ENCODE peak calls at places on chromosomes 16 and 17, in eight cellular contexts. One of them, this sample, is unnamed.

GRCh38 chr16:66695935-66696668 is 441 bp downstream of the CMTM4 start:
- DNase-seq in H1: no peak
- DNase-seq in heart right ventricle: peak; percentile 13
- DNase-seq in CD8-positive, alpha-beta T cell: peak; percentile 26
- DNase-seq in body of pancreas: peak; percentile 76
- DNase-seq in A549: peak; percentile 36
- DNase-seq in mesenchymal stem cell: no peak
- DNase-seq in AG04450: no peak
- DNase-seq in this sample: peak; percentile 77

GRCh38 chr16:1978476-1979120 is 2.7 kb downstream of the NOXO1 start:
- DNase-seq in H1: no peak
- DNase-seq in heart right ventricle: no peak
- DNase-seq in CD8-positive, alpha-beta T cell: no peak
- DNase-seq in body of pancreas: no peak
- DNase-seq in A549: no peak
- DNase-seq in mesenchymal stem cell: no peak
- DNase-seq in AG04450: no peak
- DNase-seq in this sample: no peak

GRCh38 chr16:68436581-68436980 is 11.7 kb downstream of the SMPD3 start:
- DNase-seq in H1: no peak
- DNase-seq in heart right ventricle: no peak
- DNase-seq in CD8-positive, alpha-beta T cell: no peak
- DNase-seq in body of pancreas: no peak
- DNase-seq in A549: no peak
- DNase-seq in mesenchymal stem cell: no peak
- DNase-seq in AG04450: no peak
- DNase-seq in this sample: no peak

GRCh38 chr17:64066709-64067108 is 46.3 kb upstream of the ICAM2 start:
- DNase-seq in H1: no peak
- DNase-seq in heart right ventricle: no peak
- DNase-seq in CD8-positive, alpha-beta T cell: no peak
- DNase-seq in body of pancreas: no peak
- DNase-seq in A549: no peak
- DNase-seq in mesenchymal stem cell: no peak
- DNase-seq in AG04450: no peak
- DNase-seq in this sample: no peak

GRCh38 chr16:79336437-79337229 is 263.9 kb downstream of the MAF start:
- DNase-seq in H1: no peak
- DNase-seq in heart right ventricle: no peak
- DNase-seq in CD8-positive, alpha-beta T cell: no peak
- DNase-seq in body of pancreas: no peak
- DNase-seq in A549: no peak
- DNase-seq in mesenchymal stem cell: peak; percentile 49
- DNase-seq in AG04450: no peak
- DNase-seq in this sample: no peak

GRCh38 chr17:67680445-67681224 is 37.1 kb upstream of the NOL11 start:
- DNase-seq in H1: no peak
- DNase-seq in heart right ventricle: no peak
- DNase-seq in CD8-positive, alpha-beta T cell: no peak
- DNase-seq in body of pancreas: no peak
- DNase-seq in A549: no peak
- DNase-seq in mesenchymal stem cell: no peak
- DNase-seq in AG04450: no peak
- DNase-seq in this sample: no peak

GRCh38 chr17:78252111-78252634 is 20.7 kb downstream of the TMEM235 start:
- DNase-seq in H1: no peak
- DNase-seq in heart right ventricle: no peak
- DNase-seq in CD8-positive, alpha-beta T cell: peak; percentile 87
- DNase-seq in body of pancreas: peak; percentile 42
- DNase-seq in A549: no peak
- DNase-seq in mesenchymal stem cell: no peak
- DNase-seq in AG04450: no peak
- DNase-seq in this sample: peak; percentile 69

GRCh38 chr17:27403480-27404005 is 52.7 kb upstream of the KSR1 start:
- DNase-seq in H1: no peak
- DNase-seq in heart right ventricle: no peak
- DNase-seq in CD8-positive, alpha-beta T cell: no peak
- DNase-seq in body of pancreas: no peak
- DNase-seq in A549: no peak
- DNase-seq in mesenchymal stem cell: no peak
- DNase-seq in AG04450: no peak
- DNase-seq in this sample: no peak

GRCh38 chr17:50100921-50101345 is 5.8 kb downstream of the PDK2 start:
- DNase-seq in H1: no peak
- DNase-seq in heart right ventricle: no peak
- DNase-seq in CD8-positive, alpha-beta T cell: no peak
- DNase-seq in body of pancreas: no peak
- DNase-seq in A549: no peak
- DNase-seq in mesenchymal stem cell: peak; percentile 45
- DNase-seq in AG04450: no peak
- DNase-seq in this sample: no peak

GRCh38 chr16:28845173-28846079 is 722 bp downstream of the TUFM start:
- DNase-seq in H1: peak; percentile 39
- DNase-seq in heart right ventricle: no peak
- DNase-seq in CD8-positive, alpha-beta T cell: no peak
- DNase-seq in body of pancreas: peak; percentile 22
- DNase-seq in A549: peak; percentile 48
- DNase-seq in mesenchymal stem cell: peak; percentile 32
- DNase-seq in AG04450: no peak
- DNase-seq in this sample: peak; percentile 64

GRCh38 chr17:69300222-69300621 is 26.7 kb downstream of the ABCA5 start:
- DNase-seq in H1: no peak
- DNase-seq in heart right ventricle: no peak
- DNase-seq in CD8-positive, alpha-beta T cell: no peak
- DNase-seq in body of pancreas: no peak
- DNase-seq in A549: no peak
- DNase-seq in mesenchymal stem cell: no peak
- DNase-seq in AG04450: no peak
- DNase-seq in this sample: no peak

GRCh38 chr17:69228576-69228975 is at the start of gene ABCA10:
- DNase-seq in H1: no peak
- DNase-seq in heart right ventricle: no peak
- DNase-seq in CD8-positive, alpha-beta T cell: no peak
- DNase-seq in body of pancreas: no peak
- DNase-seq in A549: no peak
- DNase-seq in mesenchymal stem cell: peak; percentile 9
- DNase-seq in AG04450: no peak
- DNase-seq in this sample: no peak

GRCh38 chr16:22732315-22732840 is 81.6 kb upstream of the HS3ST2 start:
- DNase-seq in H1: no peak
- DNase-seq in heart right ventricle: no peak
- DNase-seq in CD8-positive, alpha-beta T cell: no peak
- DNase-seq in body of pancreas: no peak
- DNase-seq in A549: no peak
- DNase-seq in mesenchymal stem cell: no peak
- DNase-seq in AG04450: no peak
- DNase-seq in this sample: no peak

GRCh38 chr16:85514295-85514600 is 98.9 kb upstream of the GSE1 start:
- DNase-seq in H1: no peak
- DNase-seq in heart right ventricle: peak; percentile 80
- DNase-seq in CD8-positive, alpha-beta T cell: no peak
- DNase-seq in body of pancreas: peak; percentile 90
- DNase-seq in A549: no peak
- DNase-seq in mesenchymal stem cell: no peak
- DNase-seq in AG04450: no peak
- DNase-seq in this sample: peak; percentile 50

GRCh38 chr16:85513649-85514048 is 99.5 kb upstream of the GSE1 start:
- DNase-seq in H1: no peak
- DNase-seq in heart right ventricle: no peak
- DNase-seq in CD8-positive, alpha-beta T cell: no peak
- DNase-seq in body of pancreas: no peak
- DNase-seq in A549: no peak
- DNase-seq in mesenchymal stem cell: no peak
- DNase-seq in AG04450: no peak
- DNase-seq in this sample: no peak

GRCh38 chr16:85515830-85516397 is 97.2 kb upstream of the GSE1 start:
- DNase-seq in H1: no peak
- DNase-seq in heart right ventricle: no peak
- DNase-seq in CD8-positive, alpha-beta T cell: no peak
- DNase-seq in body of pancreas: peak; percentile 89
- DNase-seq in A549: no peak
- DNase-seq in mesenchymal stem cell: peak; percentile 11
- DNase-seq in AG04450: no peak
- DNase-seq in this sample: no peak

GRCh38 chr16:85514601-85515318 is 98.4 kb upstream of the GSE1 start:
- DNase-seq in H1: no peak
- DNase-seq in heart right ventricle: peak; percentile 70
- DNase-seq in CD8-positive, alpha-beta T cell: no peak
- DNase-seq in body of pancreas: peak; percentile 90
- DNase-seq in A549: peak; percentile 95
- DNase-seq in mesenchymal stem cell: peak; percentile 91
- DNase-seq in AG04450: peak; percentile 86
- DNase-seq in this sample: peak; percentile 56

GRCh38 chr16:85515319-85515745 is 97.8 kb upstream of the GSE1 start:
- DNase-seq in H1: no peak
- DNase-seq in heart right ventricle: no peak
- DNase-seq in CD8-positive, alpha-beta T cell: no peak
- DNase-seq in body of pancreas: no peak
- DNase-seq in A549: no peak
- DNase-seq in mesenchymal stem cell: no peak
- DNase-seq in AG04450: no peak
- DNase-seq in this sample: no peak
- H3K27ac ChIP-seq in H1: no peak overlapping the region
- H3K27ac ChIP-seq in heart right ventricle: peak overlapping the region; percentile 59
- H3K27ac ChIP-seq in CD8-positive, alpha-beta T cell: no peak overlapping the region
- H3K27ac ChIP-seq in body of pancreas: peak overlapping the region; percentile 94
- H3K27ac ChIP-seq in A549: peak overlapping the region; percentile 97
- H3K27ac ChIP-seq in mesenchymal stem cell: peak overlapping the region; percentile 85
- H3K27ac ChIP-seq in AG04450: peak overlapping the region; percentile 97
- H3K27ac ChIP-seq in this sample: peak overlapping the region; percentile 61

DNA sequence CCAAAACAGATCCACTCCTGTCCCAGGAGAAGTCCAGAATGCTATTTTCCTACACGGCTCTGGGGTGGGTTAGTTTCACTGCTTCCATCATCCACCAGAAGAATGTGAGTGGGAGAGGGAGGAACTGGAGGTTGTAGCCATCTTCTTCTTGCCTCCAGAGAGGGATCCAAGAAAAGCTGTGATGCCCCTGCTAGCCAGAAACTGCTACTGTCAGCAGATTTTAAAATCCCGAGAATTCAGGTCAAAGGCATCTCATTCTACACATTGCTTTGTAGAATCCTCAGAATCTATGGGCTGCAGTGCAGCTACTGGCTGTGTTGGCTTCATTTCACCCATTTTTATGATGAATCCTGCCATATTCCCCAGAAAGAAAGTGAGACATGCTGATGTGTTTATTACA is 49.9 kb upstream of the MYH10 start:
- DNase-seq in H1: no peak
- DNase-seq in heart right ventricle: no peak
- DNase-seq in CD8-positive, alpha-beta T cell: no peak
- DNase-seq in body of pancreas: no peak
- DNase-seq in A549: no peak
- DNase-seq in mesenchymal stem cell: no peak
- DNase-seq in AG04450: no peak
- DNase-seq in this sample: no peak
- H3K27ac ChIP-seq in H1: no peak overlapping the region
- H3K27ac ChIP-seq in heart right ventricle: peak overlapping the region; percentile 64
- H3K27ac ChIP-seq in CD8-positive, alpha-beta T cell: no peak overlapping the region
- H3K27ac ChIP-seq in body of pancreas: no peak overlapping the region
- H3K27ac ChIP-seq in A549: no peak overlapping the region
- H3K27ac ChIP-seq in mesenchymal stem cell: no peak overlapping the region
- H3K27ac ChIP-seq in AG04450: no peak overlapping the region
- H3K27ac ChIP-seq in this sample: peak overlapping the region; percentile 19

GRCh38 chr17:75459590-75460267 is 3.3 kb downstream of the TMEM94 start:
- DNase-seq in H1: no peak
- DNase-seq in heart right ventricle: no peak
- DNase-seq in CD8-positive, alpha-beta T cell: no peak
- DNase-seq in body of pancreas: peak; percentile 17
- DNase-seq in A549: no peak
- DNase-seq in mesenchymal stem cell: peak; percentile 76
- DNase-seq in AG04450: no peak
- DNase-seq in this sample: peak; percentile 63
- H3K27ac ChIP-seq in H1: no peak overlapping the region
- H3K27ac ChIP-seq in heart right ventricle: peak overlapping the region; percentile 69
- H3K27ac ChIP-seq in CD8-positive, alpha-beta T cell: no peak overlapping the region
- H3K27ac ChIP-seq in body of pancreas: no peak overlapping the region
- H3K27ac ChIP-seq in A549: no peak overlapping the region
- H3K27ac ChIP-seq in mesenchymal stem cell: no peak overlapping the region
- H3K27ac ChIP-seq in AG04450: no peak overlapping the region
- H3K27ac ChIP-seq in this sample: peak overlapping the region; percentile 83

DNA sequence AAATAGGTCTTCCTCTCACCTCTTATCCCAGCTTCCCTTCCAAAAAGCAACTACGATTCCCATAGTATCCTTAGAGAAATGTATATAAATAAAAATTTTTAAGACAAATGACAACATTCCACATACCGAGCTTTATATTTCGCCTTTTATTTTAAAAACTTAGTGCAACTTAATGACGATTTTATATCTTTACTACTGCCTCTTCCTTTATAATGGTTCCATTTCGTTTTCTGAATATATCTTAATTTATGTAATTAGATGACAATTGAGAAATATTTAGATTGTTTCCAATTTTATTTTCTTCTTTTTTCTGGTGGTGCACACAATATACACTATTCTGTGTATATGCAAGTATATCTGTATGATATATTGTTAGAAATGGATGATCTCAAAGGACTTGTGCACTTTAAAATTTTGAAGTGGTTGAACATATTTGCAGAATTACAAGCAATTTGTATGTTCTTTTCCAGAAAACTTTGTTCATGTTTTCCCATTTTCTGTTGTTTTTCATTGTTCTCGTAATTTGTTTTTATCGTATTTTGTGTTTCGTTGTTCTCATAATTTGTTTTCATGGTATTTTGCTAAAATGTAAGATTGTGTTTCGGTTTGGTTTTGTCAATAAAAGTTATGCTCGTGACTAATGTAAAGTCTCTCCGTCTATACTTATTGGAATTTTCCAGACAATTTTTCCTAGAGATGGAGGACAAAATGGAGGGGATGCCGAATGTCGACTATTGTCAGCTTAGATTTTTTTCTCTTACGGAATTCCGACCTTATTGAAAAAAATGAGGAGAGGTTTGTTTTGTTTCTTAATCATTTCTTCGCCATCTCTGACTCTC is 20.4 kb upstream of the HOXB13 start:
- DNase-seq in H1: no peak
- DNase-seq in heart right ventricle: no peak
- DNase-seq in CD8-positive, alpha-beta T cell: no peak
- DNase-seq in body of pancreas: no peak
- DNase-seq in A549: no peak
- DNase-seq in mesenchymal stem cell: peak; percentile 5
- DNase-seq in AG04450: no peak
- DNase-seq in this sample: no peak
- H3K27ac ChIP-seq in H1: no peak overlapping the region
- H3K27ac ChIP-seq in heart right ventricle: no peak overlapping the region
- H3K27ac ChIP-seq in CD8-positive, alpha-beta T cell: no peak overlapping the region
- H3K27ac ChIP-seq in body of pancreas: no peak overlapping the region
- H3K27ac ChIP-seq in A549: no peak overlapping the region
- H3K27ac ChIP-seq in mesenchymal stem cell: no peak overlapping the region
- H3K27ac ChIP-seq in AG04450: no peak overlapping the region
- H3K27ac ChIP-seq in this sample: no peak overlapping the region

This sample was measured in transverse colon.